ENCODE peak calls at places on chromosomes 12 and 14, in seven cellular contexts. B, X, V, N, H, E and A are unnamed samples.

GRCh38 chr14:89013098-89013504 is 188.7 kb downstream of the TTC8 start:
- DNase-seq in B (peak; percentile 84), X (peak; percentile 11), V (no peak), N (no peak), H (no peak), E (no peak), A (no peak)

GRCh38 chr14:61458766-61459165 is 137.4 kb downstream of the PRKCH start:
- DNase-seq in B (no peak), X (no peak), V (no peak), N (no peak), H (no peak), E (no peak), A (no peak)

GRCh38 chr14:70073924-70074566 is 114.7 kb downstream of the SLC8A3 start:
- DNase-seq in B (peak; percentile 90), X (peak; percentile 73), V (no peak), N (no peak), H (peak; percentile 43), E (no peak), A (no peak)

GRCh38 chr12:92337128-92337527 is 191.5 kb upstream of the BTG1 start:
- DNase-seq in B (no peak), X (peak; percentile 26), V (no peak), N (no peak), H (no peak), E (no peak), A (no peak)

GRCh38 chr14:54975856-54976255 is 51.0 kb downstream of the WDHD1 start:
- DNase-seq in B (no peak), X (no peak), V (no peak), N (no peak), H (no peak), E (no peak), A (no peak)

GRCh38 chr12:106341086-106341879 is 16.3 kb upstream of the POLR3B start:
- DNase-seq in B (no peak), X (peak; percentile 19), V (no peak), N (no peak), H (no peak), E (no peak), A (no peak)

GRCh38 chr12:72189266-72189665 is 82.9 kb upstream of the TRHDE start:
- DNase-seq in B (no peak), X (no peak), V (no peak), N (no peak), H (no peak), E (no peak), A (no peak)

GRCh38 chr12:27822076-27822712 is 42.2 kb upstream of the MANSC4 start:
- DNase-seq in B (no peak), X (peak; percentile 97), V (no peak), N (peak; percentile 10), H (no peak), E (peak; percentile 28), A (peak; percentile 54)

GRCh38 chr14:23181453-23181852 is 2.0 kb downstream of the SLC7A8 start:
- DNase-seq in B (no peak), X (no peak), V (no peak), N (no peak), H (no peak), E (no peak), A (no peak)

GRCh38 chr12:54159140-54159539 is 29.6 kb downstream of the SMUG1 start:
- DNase-seq in B (peak; percentile 94), X (no peak), V (no peak), N (no peak), H (no peak), E (no peak), A (peak; percentile 25)

GRCh38 chr12:4025420-4026358 is 152.5 kb upstream of the PARP11 start:
- DNase-seq in B (peak; percentile 95), X (no peak), V (no peak), N (no peak), H (no peak), E (no peak), A (no peak)

GRCh38 chr12:54229624-54230212 is 40.9 kb upstream of the SMUG1 start:
- DNase-seq in B (no peak), X (peak; percentile 99), V (peak; percentile 75), N (no peak), H (peak; percentile 70), E (no peak), A (no peak)

GRCh38 chr12:99920561-99920960 is 64.2 kb downstream of the ANKS1B start:
- DNase-seq in B (peak; percentile 27), X (no peak), V (no peak), N (no peak), H (no peak), E (no peak), A (no peak)

GRCh38 chr12:51531982-51532497 is 59.0 kb upstream of the SCN8A start:
- DNase-seq in B (peak; percentile 95), X (peak; percentile 76), V (peak; percentile 71), N (peak; percentile 50), H (peak; percentile 74), E (peak; percentile 48), A (peak; percentile 65)

GRCh38 chr12:66590276-66590675 is 88.6 kb downstream of the GRIP1 start:
- DNase-seq in B (no peak), X (no peak), V (no peak), N (no peak), H (no peak), E (no peak), A (no peak)

GRCh38 chr12:109760930-109761630 is 47.5 kb downstream of the FAM222A start:
- DNase-seq in B (no peak), X (no peak), V (peak; percentile 49), N (no peak), H (peak; percentile 10), E (no peak), A (no peak)

GRCh38 chr12:130872179-130873096 is 572 bp downstream of the RAN start:
- DNase-seq in B (peak; percentile 34), X (no peak), V (no peak), N (peak; percentile 45), H (no peak), E (peak; percentile 44), A (no peak)

GRCh38 chr12:30806989-30807694 is 52.4 kb upstream of the CAPRIN2 start:
- DNase-seq in B (peak; percentile 88), X (peak; percentile 76), V (no peak), N (peak; percentile 33), H (no peak), E (no peak), A (peak; percentile 6)

GRCh38 chr12:75481774-75482173 is 1.2 kb downstream of the GLIPR1 start:
- DNase-seq in B (no peak), X (peak; percentile 79), V (no peak), N (no peak), H (no peak), E (no peak), A (no peak)

GRCh38 chr12:2868986-2869385 is 8.0 kb downstream of the FOXM1 start:
- DNase-seq in B (no peak), X (peak; percentile 73), V (no peak), N (no peak), H (no peak), E (no peak), A (no peak)

GRCh38 chr12:78672033-78672432 is 192.5 kb upstream of the SYT1 start:
- DNase-seq in B (peak; percentile 22), X (no peak), V (no peak), N (no peak), H (no peak), E (no peak), A (no peak)

GRCh38 chr12:130131025-130131424 is 31.2 kb upstream of the FZD10 start:
- DNase-seq in B (no peak), X (no peak), V (no peak), N (no peak), H (no peak), E (no peak), A (no peak)

GRCh38 chr12:125092872-125093680 is 27.8 kb downstream of the AACS start:
- DNase-seq in B (peak; percentile 31), X (peak; percentile 66), V (no peak), N (no peak), H (no peak), E (no peak), A (no peak)
- H3K36me3 ChIP-seq in B (peaks cover 14% of the 10 kb centered on the region), X (peaks cover 20% of the 10 kb centered on the region), V (peaks cover 46% of the 10 kb centered on the region), N (no peaks in the 10 kb centered on the region), H (peaks cover 79% of the 10 kb centered on the region), E (no peaks in the 10 kb centered on the region), A (peaks cover 2% of the 10 kb centered on the region)

DNA sequence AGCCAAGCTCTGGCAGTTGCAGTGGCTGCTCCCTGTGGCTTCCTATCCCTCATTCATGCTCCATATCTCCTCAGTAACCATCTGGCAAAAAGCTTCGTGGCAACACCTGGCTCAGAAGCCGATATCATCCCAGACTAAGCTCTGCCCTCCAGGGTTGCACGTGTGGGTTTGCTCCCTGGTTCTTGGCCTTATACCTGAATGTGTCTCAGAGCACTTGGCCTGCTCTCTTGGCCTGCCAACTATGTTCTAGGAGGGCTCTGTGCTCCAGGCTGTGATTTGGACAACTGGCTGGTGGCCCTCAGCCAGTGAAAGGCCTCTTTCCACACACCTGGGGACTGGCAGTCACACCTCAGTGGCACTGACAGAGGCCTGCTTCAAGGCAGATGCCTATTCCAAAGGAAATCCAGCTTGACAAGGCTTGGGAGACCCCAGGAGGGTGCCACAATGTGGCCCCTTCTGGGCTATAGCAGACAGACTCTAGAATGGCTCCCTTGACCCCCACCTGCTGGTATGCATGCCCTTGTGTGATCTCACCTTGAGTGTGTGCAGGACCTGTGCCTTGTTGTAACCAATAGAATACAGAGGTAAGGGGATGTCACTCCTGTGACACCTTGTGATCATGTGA is 10.5 kb downstream of the PLD4 start:
- DNase-seq in B (no peak), X (no peak), V (no peak), N (no peak), H (peak; percentile 17), E (no peak), A (no peak)
- H3K4me1 ChIP-seq in B (peaks cover 3% of the 10 kb centered on the region), X (peaks cover 2% of the 10 kb centered on the region), V (peaks cover 26% of the 10 kb centered on the region), N (no peaks in the 10 kb centered on the region), H (peaks cover 21% of the 10 kb centered on the region), E (no peaks in the 10 kb centered on the region), A (peaks cover 4% of the 10 kb centered on the region)

DNA sequence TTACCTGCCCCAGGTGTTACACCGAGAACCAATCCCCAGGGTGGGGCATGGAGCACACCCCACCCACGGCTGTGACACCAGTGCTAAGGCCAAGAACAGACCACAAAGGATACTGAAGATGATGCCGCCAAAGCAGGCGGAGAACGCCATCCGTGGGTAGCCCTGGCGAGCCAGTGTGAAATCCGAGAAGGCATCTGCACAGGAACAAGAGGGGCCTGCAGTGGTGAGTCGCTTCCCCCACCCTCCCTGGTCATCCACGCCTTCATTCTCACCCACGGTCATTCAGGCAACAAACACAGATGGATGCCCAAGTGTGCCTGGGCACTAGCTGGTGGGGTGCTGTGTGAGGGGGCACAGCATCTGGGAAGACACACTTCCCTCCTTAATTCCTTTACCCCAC is 28.5 kb downstream of the SLC8B1 start:
- DNase-seq in B (no peak), X (peak; percentile 46), V (no peak), N (no peak), H (no peak), E (no peak), A (no peak)
- H3K36me3 ChIP-seq in B (no peaks in the 10 kb centered on the region), X (peaks cover 12% of the 10 kb centered on the region), V (peaks cover 73% of the 10 kb centered on the region), N (no peaks in the 10 kb centered on the region), H (peaks cover 97% of the 10 kb centered on the region), E (no peaks in the 10 kb centered on the region), A (peaks cover 78% of the 10 kb centered on the region)

DNA sequence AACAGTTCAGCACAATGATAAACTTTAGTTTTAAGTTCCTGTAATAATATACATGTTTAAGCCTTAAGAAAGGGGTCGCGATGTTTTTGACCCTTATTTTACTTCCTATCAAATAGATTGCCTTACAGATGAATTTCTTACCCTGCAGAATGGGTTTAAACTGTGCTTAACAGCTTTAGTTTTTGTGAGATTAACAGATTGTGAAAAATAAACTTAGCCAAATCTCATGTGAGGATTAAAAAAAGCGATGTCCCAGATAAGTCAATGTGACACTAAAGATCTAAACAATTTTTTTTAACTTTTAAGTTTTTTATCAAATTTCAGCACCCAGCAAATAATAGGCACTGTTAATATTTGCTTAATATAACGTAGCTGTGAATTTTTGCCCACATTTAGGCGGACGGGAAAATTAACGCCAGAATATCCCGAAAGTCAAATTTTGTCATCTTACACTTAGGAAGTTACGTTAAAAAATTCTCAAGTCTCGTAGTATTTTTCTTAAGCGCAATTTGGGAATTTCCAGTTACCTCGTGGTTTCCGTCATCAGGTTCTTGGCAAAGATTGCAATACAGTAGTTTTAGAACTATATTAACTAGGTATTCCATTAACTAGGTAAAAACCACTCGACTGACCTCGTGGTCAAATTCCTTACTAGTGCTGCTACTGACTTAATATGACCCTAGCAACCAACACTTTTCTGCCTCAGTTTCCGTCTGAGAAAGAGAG is 1.2 kb downstream of the HNRNPC start:
- DNase-seq in B (no peak), X (peak; percentile 49), V (no peak), N (no peak), H (no peak), E (no peak), A (no peak)
- H3K4me1 ChIP-seq in B (peaks cover 26% of the 10 kb centered on the region), X (peaks cover 10% of the 10 kb centered on the region), V (peaks cover 54% of the 10 kb centered on the region), N (peaks cover 33% of the 10 kb centered on the region), H (peaks cover 38% of the 10 kb centered on the region), E (peaks cover 51% of the 10 kb centered on the region), A (peaks cover 56% of the 10 kb centered on the region)